ENCODE peak calls at places on chromosome 19, in five cellular contexts. C is iPS DF 6.9; X is HT-29; Y is stimulated activated CD4-positive, alpha-beta T cell treated with anti-CD3 and anti-CD28 coated beads, Interleukin-2, amount 100 ng/mL, for 48 hours; S is tibial nerve. V is an unnamed sample.

GRCh38 chr19:3979674-3980352 is 5.5 kb downstream of the EEF2 start:
- DNase-seq in C (no peak), X (no peak), Y (no peak), S (no peak), V (no peak)

GRCh38 chr19:13164370-13165090 is 14.3 kb downstream of the IER2 start:
- DNase-seq in C (no peak), X (peak; percentile 78), Y (no peak), S (no peak), V (peak; percentile 94)

GRCh38 chr19:4196587-4197148 is 14.2 kb downstream of the ANKRD24 start:
- DNase-seq in C (no peak), X (no peak), Y (no peak), S (no peak), V (no peak)

GRCh38 chr19:36141039-36141914 is 1.4 kb downstream of the CAPNS1 start:
- DNase-seq in C (peak; percentile 87), X (peak; percentile 99), Y (peak; percentile 94), S (peak; percentile 95), V (peak; percentile 74)

GRCh38 chr19:51810228-51810627 is 15.3 kb downstream of the FPR3 start:
- DNase-seq in C (no peak), X (peak; percentile 75), Y (no peak), S (no peak), V (peak; percentile 27)

GRCh38 chr19:3646336-3647092 is 19.9 kb upstream of the CACTIN start:
- DNase-seq in C (no peak), X (no peak), Y (no peak), S (no peak), V (no peak)

GRCh38 chr19:5934779-5935472 is 20.9 kb downstream of the CAPS start:
- DNase-seq in C (no peak), X (no peak), Y (no peak), S (no peak), V (no peak)

GRCh38 chr19:40625406-40626120 is 24.4 kb downstream of the LTBP4 start:
- DNase-seq in C (no peak), X (no peak), Y (no peak), S (no peak), V (no peak)

V was measured in A172.